ENCODE peak calls at places on chromosomes 7 and 10, in seven cellular contexts. N is H1, Q is IMR-90, C is H9, U is mesenchymal stem cell, G is neuronal stem cell, S is trophoblast cell. Y is an unnamed sample.

GRCh38 chr10:119896937-119897336 is 4.4 kb downstream of the SEC23IP start:
- DNase-seq in N (no peak), U (peak), C (no peak), G (no peak), Q (no peak), S (peak), Y (no peak)

GRCh38 chr7:30812676-30813075 is 41.5 kb downstream of the MINDY4 start:
- DNase-seq in N (no peak), U (no peak), Q (no peak), G (no peak), S (no peak), C (no peak), Y (no peak)

GRCh38 chr10:35595106-35595505 is 10.0 kb upstream of the GJD4 start:
- DNase-seq in C (no peak), Q (no peak), S (no peak), U (no peak), G (no peak), N (no peak), Y (no peak)

GRCh38 chr10:114305521-114305925 is 66.5 kb downstream of the VWA2 start:
- DNase-seq in G (no peak), Q (no peak), U (no peak), S (no peak), N (no peak), C (no peak), Y (no peak)

GRCh38 chr7:25985196-25985595 is 166.8 kb upstream of the NFE2L3 start:
- DNase-seq in U (no peak), N (no peak), C (no peak), S (peak), G (no peak), Q (no peak), Y (peak)

GRCh38 chr10:44459677-44460076 is 74.8 kb upstream of the CXCL12 start:
- DNase-seq in Q (no peak), S (no peak), C (no peak), U (no peak), G (no peak), N (no peak), Y (no peak)

GRCh38 chr7:714251-714671 is 12.2 kb upstream of the DNAAF5 start:
- DNase-seq in U (no peak), N (no peak), G (no peak), S (no peak), C (no peak), Q (no peak), Y (no peak)

GRCh38 chr10:59285073-59285472 is 77.3 kb downstream of the FAM13C start:
- DNase-seq in U (no peak), Q (no peak), G (no peak), S (no peak), N (no peak), C (no peak), Y (no peak)

GRCh38 chr7:77331938-77332695 is 84.0 kb downstream of the GSAP start:
- DNase-seq in C (peak), N (peak), U (peak), S (peak), Q (peak), G (peak), Y (peak)

GRCh38 chr10:63286340-63286739 is 153.2 kb downstream of the NRBF2 start:
- DNase-seq in N (no peak), S (no peak), C (no peak), Q (peak), U (no peak), G (no peak), Y (no peak)

GRCh38 chr7:37352974-37353948 is 95.4 kb downstream of the ELMO1 start:
- DNase-seq in C (peak), G (no peak), N (peak), U (no peak), S (peak), Q (no peak), Y (peak)

GRCh38 chr10:8508882-8509281 is 454.4 kb downstream of the GATA3 start:
- DNase-seq in S (no peak), C (no peak), N (no peak), G (no peak), Q (no peak), U (no peak), Y (no peak)

GRCh38 chr7:27175005-27175625 is 995 bp upstream of the HOXA10 start:
- DNase-seq in S (no peak), G (no peak), U (no peak), N (no peak), Q (no peak), C (peak), Y (peak)

GRCh38 chr10:78248651-78249464 is 215.2 kb downstream of the RPS24 start:
- DNase-seq in U (no peak), N (no peak), C (no peak), G (no peak), Q (peak), S (no peak), Y (no peak)

GRCh38 chr10:91210435-91210834 is 10.0 kb upstream of the PCGF5 start:
- DNase-seq in Q (no peak), S (no peak), G (no peak), U (no peak), N (no peak), C (no peak), Y (no peak)

GRCh38 chr10:35912615-35913170 is 270.6 kb upstream of the FZD8 start:
- DNase-seq in S (peak), C (no peak), U (peak), N (no peak), Q (peak), G (no peak), Y (peak)

GRCh38 chr10:61836888-61837747 is 64.4 kb upstream of the ARID5B start:
- DNase-seq in G (no peak), N (no peak), Q (peak), S (peak), U (peak), C (no peak), Y (no peak)

GRCh38 chr7:73518470-73518869 is 3.6 kb downstream of the BAZ1B start:
- DNase-seq in U (no peak), G (no peak), S (no peak), N (no peak), C (no peak), Q (no peak), Y (no peak)

GRCh38 chr7:143345428-143345900 is 17.0 kb downstream of the FAM131B start:
- DNase-seq in C (peak), G (peak), S (peak), N (peak), Q (peak), U (peak), Y (peak)

GRCh38 chr7:68857571-68857970 is 740.7 kb upstream of the AUTS2 start:
- DNase-seq in N (no peak), S (no peak), G (no peak), C (no peak), Q (no peak), U (no peak), Y (no peak)

GRCh38 chr7:68858497-68858896 is 739.8 kb upstream of the AUTS2 start:
- DNase-seq in N (no peak), S (no peak), G (no peak), U (no peak), C (no peak), Q (no peak), Y (no peak)

GRCh38 chr7:68865351-68865885 is 732.9 kb upstream of the AUTS2 start:
- DNase-seq in N (no peak), U (no peak), C (no peak), Q (no peak), G (no peak), S (no peak), Y (no peak)

GRCh38 chr7:68866136-68866535 is 732.1 kb upstream of the AUTS2 start:
- DNase-seq in S (no peak), G (no peak), C (no peak), U (no peak), N (no peak), Q (no peak), Y (peak)

DNA sequence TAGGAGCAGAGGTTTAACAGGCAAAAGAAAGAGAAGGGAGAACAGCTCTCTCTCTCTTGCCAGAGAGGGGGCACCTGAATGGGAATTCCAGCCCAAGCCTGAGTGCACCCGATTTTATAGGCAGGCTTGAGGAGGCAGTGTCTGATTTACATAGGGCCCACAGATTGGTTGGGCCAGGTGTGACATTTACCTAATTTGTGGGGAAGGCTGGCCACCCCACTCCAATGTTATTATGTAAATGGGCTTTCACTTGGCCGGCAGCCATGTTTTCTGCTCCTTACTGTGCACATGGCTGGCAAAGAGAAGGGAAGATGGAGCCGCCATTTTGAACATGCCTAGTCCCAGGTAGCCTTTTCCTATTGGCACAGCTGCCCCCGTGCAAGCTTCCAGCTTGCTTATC is 735.5 kb upstream of the AUTS2 start:
- DNase-seq in U (no peak), N (no peak), S (no peak), C (no peak), G (no peak), Q (no peak), Y (no peak)
- H3K23ac ChIP-seq in U (no peak), N (no peak), S (no peak), C (no peak), G (no peak), Q (no peak), Y (no peak)

DNA sequence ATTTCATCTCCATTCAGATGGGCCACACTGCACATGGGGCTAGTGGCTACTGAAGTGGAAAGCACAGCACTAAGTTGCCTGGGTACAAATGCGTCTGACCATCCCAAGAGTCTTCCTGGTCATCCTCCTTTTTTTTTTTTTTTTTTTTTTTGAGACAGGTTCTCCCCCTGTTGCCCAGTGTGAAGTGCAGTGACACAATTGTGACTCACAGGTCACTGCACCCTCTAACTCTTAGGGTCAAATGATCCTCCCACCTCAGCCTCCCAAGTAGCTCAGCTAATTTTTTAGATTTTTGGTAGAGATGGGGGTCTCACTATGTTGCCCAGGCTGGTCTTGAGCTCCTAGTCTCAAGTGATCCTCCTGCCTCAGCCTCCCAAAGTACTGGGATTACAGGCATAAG is 3.4 kb upstream of the TRRAP start:
- DNase-seq in G (no peak), U (no peak), C (no peak), Q (no peak), S (no peak), N (no peak), Y (no peak)
- H3K4ac ChIP-seq in G (no peak), U (no peak), C (no peak), Q (no peak), S (no peak), N (no peak), Y (no peak)

GRCh38 chr7:132687016-132687415 is 110.7 kb upstream of the PLXNA4 start:
- DNase-seq in U (no peak), C (no peak), Q (no peak), N (no peak), G (no peak), S (no peak), Y (no peak)
- H3K18ac ChIP-seq in U (no peak), C (no peak), Q (no peak), N (no peak), G (no peak), S (no peak), Y (no peak)

GRCh38 chr10:121309164-121309563 is 289.1 kb downstream of the FGFR2 start:
- DNase-seq in G (no peak), U (no peak), Q (no peak), N (no peak), S (peak), C (no peak), Y (no peak)

GRCh38 chr10:121310151-121310711 is 288.0 kb downstream of the FGFR2 start:
- DNase-seq in Q (no peak), U (no peak), S (no peak), N (no peak), G (peak), C (no peak), Y (peak)

GRCh38 chr10:121312582-121312981 is 285.7 kb downstream of the FGFR2 start:
- DNase-seq in C (no peak), N (no peak), S (no peak), G (no peak), Q (no peak), U (no peak), Y (peak)

GRCh38 chr10:121313119-121313858 is 285.0 kb downstream of the FGFR2 start:
- DNase-seq in U (no peak), C (no peak), S (peak), N (no peak), G (no peak), Q (no peak), Y (peak)

DNA sequence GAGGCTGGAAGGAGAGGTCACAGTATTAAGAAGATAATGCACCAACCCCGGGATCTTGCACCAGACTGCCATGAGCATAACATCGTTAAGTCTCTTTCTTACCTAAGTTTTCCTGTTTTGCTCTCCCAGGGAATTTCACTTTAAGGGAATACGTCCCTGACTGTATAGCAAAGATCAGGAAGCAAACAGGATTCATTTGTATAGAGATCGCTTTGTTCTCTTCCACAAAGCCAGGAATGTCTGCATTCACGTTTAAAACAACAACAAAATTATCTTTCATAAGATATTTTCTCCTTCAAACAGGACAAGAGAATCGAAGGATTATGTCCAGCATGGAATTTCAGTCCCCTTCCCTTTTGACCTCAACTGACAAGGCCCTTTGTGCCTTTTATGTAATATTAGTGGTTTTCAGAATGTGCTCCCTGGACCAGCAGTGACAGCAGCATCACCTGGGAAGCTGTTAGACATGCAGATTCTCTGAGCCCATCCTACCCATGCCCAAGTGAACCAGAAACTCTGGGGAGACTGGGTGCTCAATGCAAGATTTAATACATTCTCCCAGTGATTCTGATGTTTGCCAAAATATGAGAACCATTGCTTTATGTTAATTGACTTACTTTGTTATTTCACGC is 286.3 kb downstream of the FGFR2 start:
- DNase-seq in C (no peak), G (no peak), S (no peak), U (no peak), Q (no peak), N (no peak), Y (no peak)
- H3K23ac ChIP-seq in C (no peak), G (no peak), S (no peak), U (no peak), Q (no peak), N (no peak), Y (no peak)

Y was measured in mesendoderm.